ENCODE peak calls at places on chromosome X, in eight cellular contexts. V is GM03348, P is GF-D8, B is ascending aorta, O is amniotic stem cell, T is neuronal stem cell, N is endothelial cell, Y is right atrium auricular region. U is an unnamed sample.
A peak's percentile ranks its signal among the peaks of the same experiment; 100 is the strongest.

GRCh38 chrX:3257471-3257870 is 89.0 kb downstream of the MXRA5 start:
- DNase-seq in V (no peak), P (no peak), B (no peak), O (no peak), T (no peak), N (no peak), Y (no peak), U (no peak)

GRCh38 chrX:64885850-64886249 is 90.4 kb downstream of the ZC4H2 start:
- DNase-seq in V (peak; percentile 2), P (no peak), B (no peak), O (no peak), T (no peak), N (peak; percentile 9), Y (no peak), U (no peak)

GRCh38 chrX:153626863-153627674 is 19.9 kb upstream of the DUSP9 start:
- DNase-seq in V (no peak), P (no peak), B (no peak), O (no peak), T (no peak), N (no peak), Y (no peak), U (no peak)

GRCh38 chrX:150848914-150849365 is 49.5 kb downstream of the CD99L2 start:
- DNase-seq in V (no peak), P (peak; percentile 40), B (no peak), O (no peak), T (no peak), N (no peak), Y (no peak), U (no peak)

GRCh38 chrX:2828404-2829065 is at the start of gene GYG2:
- DNase-seq in V (no peak), P (no peak), B (no peak), O (no peak), T (peak; percentile 51), N (peak; percentile 22), Y (no peak), U (no peak)

GRCh38 chrX:15319075-15319474 is 3.6 kb upstream of the ASB11 start:
- DNase-seq in V (no peak), P (no peak), B (no peak), O (no peak), T (no peak), N (no peak), Y (no peak), U (no peak)

GRCh38 chrX:41384041-41384705 is 50.2 kb downstream of the DDX3X start:
- DNase-seq in V (peak; percentile 61), P (peak; percentile 0), B (peak; percentile 71), O (no peak), T (no peak), N (no peak), Y (peak; percentile 82), U (peak; percentile 75)

GRCh38 chrX:626745-627509 is 3.7 kb upstream of the SHOX start:
- DNase-seq in V (no peak), P (no peak), B (no peak), O (no peak), T (no peak), N (no peak), Y (no peak), U (peak; percentile 10)

GRCh38 chrX:101759000-101759399 is 99.3 kb upstream of the ARMCX2 start:
- DNase-seq in V (peak; percentile 30), P (no peak), B (no peak), O (no peak), T (peak; percentile 52), N (peak; percentile 45), Y (no peak), U (no peak)